ENCODE peak calls at places on chromosomes 2 and 18, in four cellular contexts. J, U, O and Y are unnamed samples.

GRCh38 chr2:27647289-27647688 is 16.1 kb downstream of the SUPT7L start:
- DNase-seq in O (no peak), J (no peak), U (no peak), Y (no peak)

GRCh38 chr2:230418341-230419016 is 2.5 kb downstream of the SP100 start:
- DNase-seq in O (no peak), J (no peak), U (no peak), Y (no peak)

GRCh38 chr18:28132084-28132483 is 44.8 kb downstream of the CDH2 start:
- DNase-seq in O (no peak), U (no peak), J (no peak), Y (no peak)

GRCh38 chr2:185338104-185338503 is 400.5 kb upstream of the FSIP2 start:
- DNase-seq in U (no peak), O (no peak), J (no peak), Y (no peak)

GRCh38 chr18:42183746-42184145 is 228.7 kb downstream of the PIK3C3 start:
- DNase-seq in J (no peak), O (no peak), U (no peak), Y (no peak)

GRCh38 chr2:44705851-44706555 is 235.5 kb upstream of the SIX3 start:
- DNase-seq in U (no peak), J (no peak), O (no peak), Y (no peak)

GRCh38 chr2:136010126-136010525 is 24.7 kb upstream of the DARS1 start:
- DNase-seq in U (no peak), O (no peak), J (no peak), Y (no peak)

GRCh38 chr18:60500960-60501359 is 128.4 kb upstream of the MC4R start:
- DNase-seq in U (no peak), O (no peak), J (no peak), Y (no peak)

GRCh38 chr2:40544072-40544471 is 92.2 kb upstream of the SLC8A1 start:
- DNase-seq in J (no peak), U (no peak), O (no peak), Y (no peak)

GRCh38 chr18:68219867-68220266 is 495.0 kb downstream of the TMX3 start:
- DNase-seq in O (no peak), U (no peak), J (no peak), Y (no peak)

GRCh38 chr2:85852979-85853498 is 35.8 kb downstream of the ST3GAL5 start:
- DNase-seq in O (peak), U (no peak), J (no peak), Y (no peak)

DNA sequence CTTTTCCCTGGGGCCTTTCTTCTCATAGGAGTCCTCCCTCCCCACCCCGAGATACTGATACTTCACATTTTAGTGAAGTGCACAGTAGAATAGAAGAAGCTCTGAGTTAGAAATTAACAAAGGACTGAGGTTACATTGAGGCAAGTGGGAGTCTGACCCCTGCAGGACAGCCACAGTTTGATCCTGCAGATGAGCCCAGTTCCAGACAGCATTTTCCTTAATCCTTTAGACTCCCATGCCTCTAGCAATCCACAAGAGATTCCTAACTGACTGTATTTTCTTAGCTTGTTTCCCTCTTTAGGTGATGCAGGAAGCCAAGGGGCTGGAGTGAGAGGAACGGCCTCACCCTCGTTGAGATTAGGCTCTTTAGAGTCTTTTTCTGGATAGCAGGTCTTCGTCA is 204.0 kb downstream of the CYRIA start:
- DNase-seq in J (no peak), U (no peak), O (no peak), Y (no peak)
- TF ChIP-seq CTCF in J (no peak), U (no peak), O (no peak), Y (no peak)

GRCh38 chr2:8002765-8003393 is 679.0 kb upstream of the ID2 start:
- DNase-seq in U (no peak), O (no peak), J (no peak), Y (no peak)

GRCh38 chr2:7999683-8000476 is 682.0 kb upstream of the ID2 start:
- DNase-seq in J (no peak), U (no peak), O (no peak), Y (no peak)

GRCh38 chr2:8004250-8004681 is 677.6 kb upstream of the ID2 start:
- DNase-seq in O (peak), U (peak), J (no peak), Y (peak)

GRCh38 chr2:8003462-8004075 is 678.3 kb upstream of the ID2 start:
- DNase-seq in U (no peak), J (peak), O (peak), Y (no peak)

DNA sequence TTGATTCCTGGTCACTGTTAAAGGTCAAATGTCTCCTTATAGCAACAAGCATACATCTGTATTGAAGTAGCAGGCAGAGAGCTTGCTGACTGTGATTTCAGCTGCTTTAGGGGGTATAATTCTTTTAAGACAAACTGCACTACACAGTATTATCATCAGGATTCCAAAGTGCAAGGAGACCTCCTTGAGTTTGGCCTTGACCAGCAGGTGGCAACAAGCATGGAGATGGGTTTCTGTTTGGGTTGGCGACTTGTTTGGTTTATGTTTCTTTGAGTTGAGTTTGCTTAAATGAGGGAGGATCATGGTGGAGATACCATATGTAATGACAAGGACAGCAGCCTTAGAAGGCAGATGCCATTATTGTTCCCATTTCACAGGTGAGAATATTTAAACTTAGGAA is 681.0 kb upstream of the ID2 start:
- DNase-seq in U (no peak), O (no peak), J (no peak), Y (no peak)
- TF ChIP-seq CTCF in U (no peak), O (no peak), J (no peak), Y (peak)

DNA sequence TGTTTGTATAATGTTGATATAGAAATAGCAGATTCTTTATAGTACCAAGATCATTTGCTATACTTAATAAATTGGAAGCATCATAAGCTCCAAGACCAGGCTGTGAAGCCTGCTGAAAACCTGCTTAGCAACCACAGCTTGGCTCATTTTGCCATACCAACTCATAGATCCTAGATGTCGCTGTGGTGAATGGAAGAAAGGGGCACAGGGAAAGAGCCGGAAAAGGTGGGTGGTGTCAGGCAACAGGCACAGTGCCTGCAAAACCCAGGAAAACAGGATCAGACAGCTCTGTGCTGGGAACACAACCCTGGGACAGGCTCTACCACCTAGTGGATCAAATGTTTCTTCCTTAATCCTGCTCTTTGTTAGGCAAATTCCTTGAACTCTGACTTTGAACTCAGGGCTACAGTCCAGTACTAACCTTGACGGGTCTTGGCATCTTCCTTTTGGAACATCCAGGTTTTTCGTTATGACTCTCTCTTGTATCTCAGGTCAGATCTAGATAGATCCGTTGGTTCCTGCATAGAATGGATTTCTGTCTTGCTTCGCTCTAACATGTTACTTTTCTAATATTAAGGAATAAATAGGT is 31.6 kb downstream of the TWSG1 start:
- DNase-seq in J (no peak), U (peak), O (no peak), Y (no peak)
- TF ChIP-seq CTCF in J (peak), U (no peak), O (peak), Y (no peak)

GRCh38 chr18:75063615-75064512 is 145.1 kb downstream of the PTGR3 start:
- DNase-seq in J (no peak), O (no peak), U (no peak), Y (no peak)

GRCh38 chr18:75062297-75062886 is 146.5 kb downstream of the PTGR3 start:
- DNase-seq in J (no peak), U (no peak), O (no peak), Y (no peak)

GRCh38 chr18:75057169-75057789 is 151.7 kb downstream of the PTGR3 start:
- DNase-seq in O (no peak), U (no peak), J (no peak), Y (no peak)

GRCh38 chr18:75063196-75063595 is 145.7 kb downstream of the PTGR3 start:
- DNase-seq in U (no peak), O (no peak), J (no peak), Y (no peak)

DNA sequence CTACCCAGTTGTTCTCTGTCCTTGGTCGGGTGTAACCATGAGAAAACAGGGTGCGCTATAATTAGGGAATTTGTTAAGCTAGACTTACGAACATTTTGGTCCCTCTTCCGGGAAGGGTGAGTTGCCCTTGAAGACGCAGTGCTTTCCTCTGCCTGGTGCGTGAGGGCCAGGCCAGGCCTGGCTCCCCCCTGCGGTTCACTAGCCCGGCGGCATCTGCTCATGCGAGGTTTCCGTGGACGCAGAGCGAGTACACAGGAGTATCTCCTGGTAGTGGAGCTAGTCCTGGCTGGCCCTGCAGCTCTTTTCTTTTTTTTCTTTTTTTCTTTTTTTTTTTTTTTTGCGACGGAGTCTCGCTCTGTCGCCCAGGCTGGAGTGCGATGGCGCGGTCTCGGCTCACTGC is 148.8 kb downstream of the PTGR3 start:
- DNase-seq in O (no peak), J (no peak), U (no peak), Y (no peak)
- TF ChIP-seq CTCF in O (no peak), J (no peak), U (no peak), Y (no peak)

GRCh38 chr2:241180495-241180894 is 8.0 kb upstream of the ANO7 start:
- DNase-seq in U (no peak), O (no peak), J (no peak), Y (no peak)
- TF ChIP-seq CTCF in U (no peak), O (no peak), J (no peak), Y (no peak)

DNA sequence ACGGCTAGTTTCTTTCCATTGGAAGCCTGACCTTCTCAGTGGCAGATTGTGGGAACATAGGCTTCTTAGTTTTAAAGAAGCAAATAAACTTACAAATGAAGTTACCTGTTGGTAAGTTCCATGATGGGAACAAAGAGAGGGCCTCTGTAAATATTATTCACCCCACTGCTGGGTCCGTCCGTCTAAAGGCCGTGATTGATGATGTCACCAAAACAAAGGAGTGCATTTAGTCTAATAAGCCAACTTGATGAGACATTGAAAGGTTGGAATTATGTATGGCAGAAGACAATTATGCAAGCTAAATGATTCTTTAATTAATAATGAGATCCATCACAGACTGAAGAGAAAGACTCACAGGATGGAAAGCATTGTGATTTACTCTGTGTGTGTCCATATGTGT is 1091.9 kb upstream of the FANCL start:
- DNase-seq in U (no peak), O (no peak), J (no peak), Y (no peak)
- TF ChIP-seq CTCF in U (no peak), O (no peak), J (no peak), Y (no peak)

DNA sequence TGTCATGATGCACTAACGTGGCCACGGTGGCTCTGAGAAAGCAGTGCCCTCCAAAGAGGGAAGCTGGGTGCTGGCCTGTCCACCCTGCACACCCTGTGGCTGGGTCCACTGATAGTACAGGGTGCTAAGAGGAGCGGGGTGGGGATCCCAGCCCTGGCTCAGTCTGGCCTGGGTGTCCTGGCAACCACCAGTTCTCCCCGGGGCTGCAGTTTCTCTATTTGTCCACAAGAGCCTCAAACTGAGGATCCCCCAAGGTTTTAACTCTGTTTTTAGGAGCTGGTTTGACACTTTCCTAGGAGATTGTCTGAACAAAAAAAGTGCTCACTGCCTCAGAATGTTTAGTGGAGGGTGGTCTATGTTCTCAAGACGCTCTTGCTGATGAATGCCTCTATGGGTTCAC is 29.0 kb downstream of the EDAR start:
- DNase-seq in J (no peak), O (no peak), U (no peak), Y (no peak)
- TF ChIP-seq CTCF in J (no peak), O (no peak), U (no peak), Y (no peak)

DNA sequence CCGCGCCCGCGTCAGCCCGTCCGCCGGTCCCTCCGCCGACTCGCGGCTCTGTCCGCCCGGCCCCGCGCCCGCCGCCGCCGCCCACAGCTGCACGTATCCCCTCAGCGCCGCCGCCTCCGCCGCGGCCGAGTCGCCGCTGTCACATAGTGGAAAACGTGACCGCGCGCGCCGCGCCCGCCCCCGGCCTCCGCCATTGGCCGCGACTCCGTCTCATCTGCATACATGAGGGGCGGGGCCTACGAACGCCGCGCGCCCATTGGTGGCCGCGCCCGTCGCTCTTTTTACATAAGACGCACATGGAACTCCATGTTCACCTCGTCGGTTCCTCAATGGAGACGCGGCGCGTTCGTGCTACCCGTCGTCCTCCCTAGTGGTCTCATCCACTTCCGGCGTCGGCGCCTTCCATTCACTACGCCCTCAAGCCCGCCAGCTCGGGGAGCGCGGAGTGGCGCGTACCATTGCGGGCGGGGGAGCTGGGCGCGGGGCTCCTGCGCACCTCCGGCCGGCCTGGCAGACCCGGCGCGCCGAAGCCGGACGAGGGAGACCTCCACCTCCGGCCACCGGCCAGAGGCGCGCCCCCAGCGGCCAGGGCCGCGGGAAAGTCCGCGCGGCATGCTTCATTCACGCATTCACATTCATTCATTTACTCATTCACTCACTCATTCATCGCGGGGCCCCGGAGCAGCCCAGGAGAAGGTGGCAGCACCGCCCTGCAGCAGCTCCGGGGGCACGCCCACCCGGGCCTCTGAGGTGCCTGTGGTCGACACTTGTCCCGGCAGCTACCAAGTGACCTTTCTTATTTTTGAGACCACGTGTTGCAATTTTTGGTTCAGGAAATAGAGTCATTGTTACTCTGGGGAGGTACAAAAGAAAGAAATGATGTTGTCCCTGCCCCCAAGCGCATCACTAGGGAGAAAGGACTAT is 502 bp upstream of the PER2 start:
- DNase-seq in U (peak), J (peak), O (peak), Y (peak)
- TF ChIP-seq CTCF in U (no peak), J (peak), O (peak), Y (peak)

DNA sequence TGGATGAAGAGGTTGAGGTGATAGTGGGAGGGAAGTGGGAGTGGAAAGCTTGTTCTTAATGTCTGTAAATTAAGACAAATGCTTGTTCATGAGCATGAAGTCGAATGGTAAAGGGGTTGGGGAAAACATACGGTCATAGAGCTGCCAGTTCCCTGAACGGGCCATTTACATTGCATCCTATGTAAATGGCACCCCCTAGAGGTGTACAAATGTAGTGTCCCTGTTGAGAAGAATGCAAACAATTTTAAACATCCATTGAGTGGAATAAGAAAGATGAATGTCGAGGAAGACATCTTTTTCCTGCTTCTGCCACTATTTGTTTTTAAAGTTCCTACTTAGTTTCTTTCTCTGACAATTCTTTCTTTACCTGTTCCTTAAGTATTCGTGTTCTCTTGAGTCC is 155.7 kb downstream of the RDH14 start:
- DNase-seq in O (no peak), U (no peak), J (no peak), Y (no peak)
- TF ChIP-seq CTCF in O (peak), U (no peak), J (peak), Y (no peak)

GRCh38 chr2:192197387-192197786 is 2.7 kb upstream of the TMEFF2 start:
- DNase-seq in U (no peak), O (no peak), J (no peak), Y (no peak)
- TF ChIP-seq CTCF in U (no peak), O (peak), J (no peak), Y (no peak)